ENCODE peak calls at places on chromosomes 11 and 22, in eight cellular contexts. One of them, this sample, is unnamed.

GRCh38 chr11:19419813-19420212 is 179.1 kb upstream of the E2F8 start:
- DNase-seq in mesothelial cell of epicardium: no peak
- DNase-seq in heart left ventricle: no peak
- DNase-seq in GM06990: no peak
- DNase-seq in transverse colon: no peak
- DNase-seq in nephron progenitor cell: no peak
- DNase-seq in GM12878: no peak
- DNase-seq in A549: peak; percentile 75
- DNase-seq in this sample: no peak

GRCh38 chr22:49936973-49937757 is 18.7 kb downstream of the CRELD2 start:
- DNase-seq in mesothelial cell of epicardium: no peak
- DNase-seq in heart left ventricle: peak; percentile 73
- DNase-seq in GM06990: no peak
- DNase-seq in transverse colon: no peak
- DNase-seq in nephron progenitor cell: no peak
- DNase-seq in GM12878: no peak
- DNase-seq in A549: no peak
- DNase-seq in this sample: no peak

GRCh38 chr11:77705195-77705876 is 67.7 kb upstream of the CLNS1A start:
- DNase-seq in mesothelial cell of epicardium: no peak
- DNase-seq in heart left ventricle: no peak
- DNase-seq in GM06990: no peak
- DNase-seq in transverse colon: no peak
- DNase-seq in nephron progenitor cell: no peak
- DNase-seq in GM12878: no peak
- DNase-seq in A549: peak; percentile 51
- DNase-seq in this sample: no peak

GRCh38 chr11:26263769-26264168 is 68.2 kb upstream of the ANO3 start:
- DNase-seq in mesothelial cell of epicardium: no peak
- DNase-seq in heart left ventricle: no peak
- DNase-seq in GM06990: no peak
- DNase-seq in transverse colon: no peak
- DNase-seq in nephron progenitor cell: no peak
- DNase-seq in GM12878: no peak
- DNase-seq in A549: no peak
- DNase-seq in this sample: no peak

GRCh38 chr22:30459206-30460052 is 12.4 kb downstream of the SEC14L3 start:
- DNase-seq in mesothelial cell of epicardium: no peak
- DNase-seq in heart left ventricle: no peak
- DNase-seq in GM06990: no peak
- DNase-seq in transverse colon: no peak
- DNase-seq in nephron progenitor cell: peak; percentile 69
- DNase-seq in GM12878: no peak
- DNase-seq in A549: peak; percentile 12
- DNase-seq in this sample: no peak

GRCh38 chr11:29634248-29634647 is 382.6 kb downstream of the KCNA4 start:
- DNase-seq in mesothelial cell of epicardium: no peak
- DNase-seq in heart left ventricle: no peak
- DNase-seq in GM06990: no peak
- DNase-seq in transverse colon: no peak
- DNase-seq in nephron progenitor cell: no peak
- DNase-seq in GM12878: no peak
- DNase-seq in A549: peak; percentile 7
- DNase-seq in this sample: no peak

GRCh38 chr11:122205036-122205435 is 89.0 kb upstream of the BLID start:
- DNase-seq in mesothelial cell of epicardium: no peak
- DNase-seq in heart left ventricle: no peak
- DNase-seq in GM06990: no peak
- DNase-seq in transverse colon: no peak
- DNase-seq in nephron progenitor cell: no peak
- DNase-seq in GM12878: no peak
- DNase-seq in A549: no peak
- DNase-seq in this sample: no peak

GRCh38 chr11:12802418-12803085 is 128.3 kb downstream of the TEAD1 start:
- DNase-seq in mesothelial cell of epicardium: peak; percentile 62
- DNase-seq in heart left ventricle: no peak
- DNase-seq in GM06990: no peak
- DNase-seq in transverse colon: peak; percentile 84
- DNase-seq in nephron progenitor cell: no peak
- DNase-seq in GM12878: no peak
- DNase-seq in A549: peak; percentile 97
- DNase-seq in this sample: no peak

GRCh38 chr11:71256080-71256479 is 3.7 kb upstream of the SHANK2 start:
- DNase-seq in mesothelial cell of epicardium: no peak
- DNase-seq in heart left ventricle: no peak
- DNase-seq in GM06990: no peak
- DNase-seq in transverse colon: no peak
- DNase-seq in nephron progenitor cell: no peak
- DNase-seq in GM12878: no peak
- DNase-seq in A549: no peak
- DNase-seq in this sample: no peak

GRCh38 chr11:126450806-126451205 is 95.3 kb downstream of the ST3GAL4 start:
- DNase-seq in mesothelial cell of epicardium: no peak
- DNase-seq in heart left ventricle: no peak
- DNase-seq in GM06990: no peak
- DNase-seq in transverse colon: no peak
- DNase-seq in nephron progenitor cell: no peak
- DNase-seq in GM12878: no peak
- DNase-seq in A549: no peak
- DNase-seq in this sample: no peak

GRCh38 chr11:126452718-126453117 is 97.2 kb downstream of the ST3GAL4 start:
- DNase-seq in mesothelial cell of epicardium: no peak
- DNase-seq in heart left ventricle: no peak
- DNase-seq in GM06990: no peak
- DNase-seq in transverse colon: no peak
- DNase-seq in nephron progenitor cell: no peak
- DNase-seq in GM12878: no peak
- DNase-seq in A549: no peak
- DNase-seq in this sample: no peak

GRCh38 chr11:126451211-126451802 is 95.8 kb downstream of the ST3GAL4 start:
- DNase-seq in mesothelial cell of epicardium: no peak
- DNase-seq in heart left ventricle: no peak
- DNase-seq in GM06990: no peak
- DNase-seq in transverse colon: no peak
- DNase-seq in nephron progenitor cell: no peak
- DNase-seq in GM12878: no peak
- DNase-seq in A549: no peak
- DNase-seq in this sample: no peak

GRCh38 chr11:126452256-126452655 is 96.8 kb downstream of the ST3GAL4 start:
- DNase-seq in mesothelial cell of epicardium: no peak
- DNase-seq in heart left ventricle: no peak
- DNase-seq in GM06990: no peak
- DNase-seq in transverse colon: no peak
- DNase-seq in nephron progenitor cell: peak; percentile 31
- DNase-seq in GM12878: no peak
- DNase-seq in A549: no peak
- DNase-seq in this sample: no peak

GRCh38 chr11:126450198-126450597 is 94.7 kb downstream of the ST3GAL4 start:
- DNase-seq in mesothelial cell of epicardium: no peak
- DNase-seq in heart left ventricle: no peak
- DNase-seq in GM06990: no peak
- DNase-seq in transverse colon: no peak
- DNase-seq in nephron progenitor cell: no peak
- DNase-seq in GM12878: no peak
- DNase-seq in A549: no peak
- DNase-seq in this sample: no peak
- TF ChIP-seq CTCF in mesothelial cell of epicardium: no peak
- TF ChIP-seq CTCF in heart left ventricle: no peak
- TF ChIP-seq CTCF in GM06990: no peak
- TF ChIP-seq CTCF in transverse colon: no peak
- TF ChIP-seq CTCF in nephron progenitor cell: no peak
- TF ChIP-seq CTCF in GM12878: no peak
- TF ChIP-seq CTCF in A549: no peak
- TF ChIP-seq CTCF in this sample: no peak

DNA sequence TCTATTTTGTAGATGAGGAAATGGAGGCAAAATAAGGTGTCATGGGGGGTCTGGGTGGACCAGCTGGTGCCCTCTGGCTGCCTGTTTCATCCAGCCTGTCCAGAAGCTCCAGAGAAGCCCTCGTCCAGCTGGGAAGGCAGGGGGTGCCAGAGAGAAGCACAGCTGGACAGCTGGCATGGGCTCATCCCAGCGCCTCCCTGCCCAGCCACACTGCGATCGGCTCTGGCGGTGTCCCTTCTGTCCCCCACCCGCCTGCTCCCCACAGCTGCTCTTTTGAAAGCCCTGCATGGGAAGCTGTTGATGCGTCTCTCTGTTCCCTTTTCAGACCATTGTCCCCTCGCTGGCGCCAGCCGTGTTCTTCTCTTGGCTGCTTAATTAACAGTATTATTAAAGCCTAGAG is 86.5 kb downstream of the MN1 start:
- DNase-seq in mesothelial cell of epicardium: no peak
- DNase-seq in heart left ventricle: peak; percentile 39
- DNase-seq in GM06990: no peak
- DNase-seq in transverse colon: no peak
- DNase-seq in nephron progenitor cell: no peak
- DNase-seq in GM12878: no peak
- DNase-seq in A549: no peak
- DNase-seq in this sample: no peak
- TF ChIP-seq CTCF in mesothelial cell of epicardium: no peak
- TF ChIP-seq CTCF in heart left ventricle: peak; percentile 23
- TF ChIP-seq CTCF in GM06990: no peak
- TF ChIP-seq CTCF in transverse colon: no peak
- TF ChIP-seq CTCF in nephron progenitor cell: no peak
- TF ChIP-seq CTCF in GM12878: no peak
- TF ChIP-seq CTCF in A549: no peak
- TF ChIP-seq CTCF in this sample: no peak

GRCh38 chr11:127035812-127036211 is 35.2 kb upstream of the KIRREL3 start:
- DNase-seq in mesothelial cell of epicardium: no peak
- DNase-seq in heart left ventricle: no peak
- DNase-seq in GM06990: no peak
- DNase-seq in transverse colon: no peak
- DNase-seq in nephron progenitor cell: no peak
- DNase-seq in GM12878: no peak
- DNase-seq in A549: no peak
- DNase-seq in this sample: no peak
- TF ChIP-seq CTCF in mesothelial cell of epicardium: no peak
- TF ChIP-seq CTCF in heart left ventricle: no peak
- TF ChIP-seq CTCF in GM06990: no peak
- TF ChIP-seq CTCF in transverse colon: no peak
- TF ChIP-seq CTCF in nephron progenitor cell: no peak
- TF ChIP-seq CTCF in GM12878: no peak
- TF ChIP-seq CTCF in A549: no peak
- TF ChIP-seq CTCF in this sample: no peak

GRCh38 chr11:33982661-33983060 is 68.9 kb upstream of the CAPRIN1 start:
- DNase-seq in mesothelial cell of epicardium: no peak
- DNase-seq in heart left ventricle: no peak
- DNase-seq in GM06990: no peak
- DNase-seq in transverse colon: no peak
- DNase-seq in nephron progenitor cell: no peak
- DNase-seq in GM12878: no peak
- DNase-seq in A549: no peak
- DNase-seq in this sample: no peak

GRCh38 chr11:33987545-33987944 is 64.0 kb upstream of the CAPRIN1 start:
- DNase-seq in mesothelial cell of epicardium: no peak
- DNase-seq in heart left ventricle: no peak
- DNase-seq in GM06990: no peak
- DNase-seq in transverse colon: no peak
- DNase-seq in nephron progenitor cell: no peak
- DNase-seq in GM12878: no peak
- DNase-seq in A549: no peak
- DNase-seq in this sample: no peak

GRCh38 chr11:33987975-33988580 is 63.5 kb upstream of the CAPRIN1 start:
- DNase-seq in mesothelial cell of epicardium: peak; percentile 43
- DNase-seq in heart left ventricle: peak; percentile 75
- DNase-seq in GM06990: no peak
- DNase-seq in transverse colon: peak; percentile 67
- DNase-seq in nephron progenitor cell: peak; percentile 45
- DNase-seq in GM12878: no peak
- DNase-seq in A549: peak; percentile 88
- DNase-seq in this sample: peak; percentile 79

GRCh38 chr11:33980896-33981295 is 70.6 kb upstream of the CAPRIN1 start:
- DNase-seq in mesothelial cell of epicardium: no peak
- DNase-seq in heart left ventricle: no peak
- DNase-seq in GM06990: no peak
- DNase-seq in transverse colon: no peak
- DNase-seq in nephron progenitor cell: no peak
- DNase-seq in GM12878: no peak
- DNase-seq in A549: no peak
- DNase-seq in this sample: no peak

DNA sequence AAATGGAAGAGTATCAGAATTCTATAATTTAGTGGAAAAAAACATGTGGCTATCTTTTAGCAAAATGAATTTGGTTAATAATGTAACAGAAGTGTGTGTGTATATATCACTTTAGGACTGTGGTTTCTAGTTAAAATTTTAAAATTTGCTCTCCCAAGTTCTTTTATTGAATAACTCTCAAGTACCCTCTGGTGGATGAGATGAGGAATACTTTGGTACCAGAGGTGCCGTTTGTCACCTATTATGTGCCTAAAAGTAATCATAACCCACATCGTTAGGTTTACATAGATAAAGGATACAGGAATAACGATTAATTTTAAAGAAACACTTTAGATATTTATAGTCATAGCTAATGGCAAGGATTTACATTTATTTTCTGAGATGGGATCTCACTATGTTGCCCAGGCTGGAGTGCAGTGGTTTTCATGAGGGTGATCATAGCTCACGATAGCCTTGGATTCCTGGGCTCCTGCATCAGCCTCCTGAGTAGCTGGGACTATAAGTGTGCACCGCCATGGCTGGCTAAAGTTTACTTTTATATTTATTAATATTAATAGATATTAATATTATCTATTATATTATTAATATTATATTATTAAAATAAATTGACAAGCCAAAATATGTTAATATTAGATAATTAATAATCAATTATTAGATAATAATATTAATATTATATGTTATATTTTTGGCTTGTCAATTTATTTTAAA is 66.7 kb upstream of the CAPRIN1 start:
- DNase-seq in mesothelial cell of epicardium: no peak
- DNase-seq in heart left ventricle: no peak
- DNase-seq in GM06990: no peak
- DNase-seq in transverse colon: no peak
- DNase-seq in nephron progenitor cell: no peak
- DNase-seq in GM12878: no peak
- DNase-seq in A549: no peak
- DNase-seq in this sample: no peak
- TF ChIP-seq CTCF in mesothelial cell of epicardium: no peak
- TF ChIP-seq CTCF in heart left ventricle: no peak
- TF ChIP-seq CTCF in GM06990: peak; percentile 21
- TF ChIP-seq CTCF in transverse colon: no peak
- TF ChIP-seq CTCF in nephron progenitor cell: no peak
- TF ChIP-seq CTCF in GM12878: no peak
- TF ChIP-seq CTCF in A549: peak; percentile 39
- TF ChIP-seq CTCF in this sample: peak; percentile 27

This sample was measured in neural crest cell.